ENCODE peak calls at places on chromosomes 2 and 18, in five cellular contexts. I, F, T, S and V are unnamed samples.

GRCh38 chr2:6957910-6958615 is 40.9 kb downstream of the RNF144A start:
- DNase-seq in I (no peak), F (no peak), T (no peak), S (no peak), V (no peak)

GRCh38 chr2:132877923-132878322 is 207.9 kb upstream of the LYPD1 start:
- DNase-seq in I (no peak), F (no peak), T (no peak), S (no peak), V (no peak)

GRCh38 chr2:217218269-217219140 is 358.6 kb upstream of the TNP1 start:
- DNase-seq in I (no peak), F (no peak), T (no peak), S (no peak), V (no peak)

GRCh38 chr2:163800889-163801498 is 65.2 kb upstream of the FIGN start:
- DNase-seq in I (no peak), F (no peak), T (no peak), S (no peak), V (no peak)

GRCh38 chr2:144096531-144096930 is 423.4 kb downstream of the ZEB2 start:
- DNase-seq in I (no peak), F (no peak), T (no peak), S (no peak), V (no peak)

GRCh38 chr2:109702250-109702985 is 88.3 kb downstream of the SOWAHC start:
- DNase-seq in I (no peak), F (no peak), T (no peak), S (no peak), V (no peak)

GRCh38 chr2:190023860-190024259 is 38.7 kb downstream of the MSTN start:
- DNase-seq in I (no peak), F (no peak), T (no peak), S (no peak), V (no peak)

GRCh38 chr2:157312866-157313486 is 12.6 kb downstream of the ERMN start:
- DNase-seq in I (no peak), F (no peak), T (no peak), S (no peak), V (no peak)

GRCh38 chr2:106900130-106900529 is 14.2 kb upstream of the ST6GAL2 start:
- DNase-seq in I (no peak), F (no peak), T (no peak), S (no peak), V (no peak)

GRCh38 chr18:21602302-21602592 is 1.7 kb upstream of the ESCO1 start:
- DNase-seq in I (no peak), F (no peak), T (no peak), S (no peak), V (no peak)

GRCh38 chr2:149271575-149271974 is 58.8 kb upstream of the LYPD6 start:
- DNase-seq in I (no peak), F (peak), T (no peak), S (no peak), V (no peak)

GRCh38 chr2:203683932-203684556 is 22.4 kb upstream of the CD28 start:
- DNase-seq in I (no peak), F (peak), T (no peak), S (no peak), V (no peak)

GRCh38 chr18:11040823-11041712 is 108.3 kb downstream of the PIEZO2 start:
- DNase-seq in I (peak), F (no peak), T (no peak), S (no peak), V (peak)

GRCh38 chr2:241410739-241411176 is 54.7 kb downstream of the FARP2 start:
- DNase-seq in I (no peak), F (no peak), T (peak), S (no peak), V (no peak)